ENCODE peak calls at places on chromosomes 2 and 18, in four cellular contexts. U is A549, T is GM12878, I is HepG2. J is an unnamed sample.

GRCh38 chr2:69278366-69278765 is 108.7 kb downstream of the GFPT1 start:
- ATAC-seq in U (no peak), T (no peak), I (no peak), J (no peak)

GRCh38 chr2:215791481-215791937 is 221.8 kb downstream of the MREG start:
- ATAC-seq in U (no peak), T (no peak), I (peak; percentile 42), J (no peak)

GRCh38 chr2:203446071-203446481 is 89.0 kb downstream of the RAPH1 start:
- ATAC-seq in U (no peak), T (no peak), I (peak; percentile 60), J (no peak)

GRCh38 chr18:65788373-65788772 is 37.6 kb downstream of the CDH7 start:
- ATAC-seq in U (peak; percentile 85), T (peak; percentile 43), I (peak; percentile 95), J (no peak)

GRCh38 chr2:174573621-174574081 is 24.0 kb downstream of the WIPF1 start:
- ATAC-seq in U (no peak), T (no peak), I (peak; percentile 50), J (no peak)

GRCh38 chr2:101717041-101717817 is 19.7 kb downstream of the MAP4K4 start:
- ATAC-seq in U (no peak), T (peak; percentile 84), I (no peak), J (no peak)

GRCh38 chr18:78947291-78947690 is 32.3 kb upstream of the SALL3 start:
- ATAC-seq in U (no peak), T (no peak), I (no peak), J (no peak)

GRCh38 chr2:176518823-176519222 is 249.6 kb downstream of the MTX2 start:
- ATAC-seq in U (peak; percentile 34), T (peak; percentile 39), I (no peak), J (peak; percentile 78)

GRCh38 chr18:62981566-62981965 is 266.2 kb downstream of the PHLPP1 start:
- ATAC-seq in U (no peak), T (no peak), I (no peak), J (no peak)

GRCh38 chr2:203584784-203585183 is 49.7 kb upstream of the RAPH1 start:
- ATAC-seq in U (no peak), T (peak; percentile 23), I (peak; percentile 55), J (no peak)

GRCh38 chr2:111221701-111222100 is 101.0 kb downstream of the BCL2L11 start:
- ATAC-seq in U (no peak), T (no peak), I (no peak), J (no peak)

GRCh38 chr2:219175928-219176817 is 552 bp downstream of the CNPPD1 start:
- ATAC-seq in U (peak; percentile 54), T (peak; percentile 79), I (peak; percentile 61), J (peak; percentile 29)

GRCh38 chr2:236052926-236053846 is 115.0 kb downstream of the GBX2 start:
- ATAC-seq in U (no peak), T (no peak), I (no peak), J (no peak)

GRCh38 chr2:72993147-72993546 is 75.8 kb downstream of the EMX1 start:
- ATAC-seq in U (peak; percentile 33), T (peak; percentile 89), I (peak; percentile 67), J (peak; percentile 26)

GRCh38 chr2:222693837-222694236 is 22.4 kb downstream of the MOGAT1 start:
- ATAC-seq in U (peak; percentile 82), T (peak; percentile 66), I (peak; percentile 84), J (no peak)

GRCh38 chr2:46663614-46664013 is 184.2 kb downstream of the TMEM247 start:
- ATAC-seq in U (no peak), T (no peak), I (no peak), J (no peak)

GRCh38 chr2:96201338-96201737 is 7.3 kb downstream of the STARD7 start:
- ATAC-seq in U (no peak), T (no peak), I (no peak), J (no peak)

GRCh38 chr18:49639643-49640361 is 77.9 kb downstream of the LIPG start:
- ATAC-seq in U (no peak), T (no peak), I (peak; percentile 48), J (peak; percentile 13)

GRCh38 chr2:224572338-224572737 is 12.8 kb downstream of the CUL3 start:
- ATAC-seq in U (no peak), T (no peak), I (no peak), J (no peak)

GRCh38 chr2:36675579-36675978 is 20.9 kb upstream of the VIT start:
- ATAC-seq in U (no peak), T (no peak), I (no peak), J (no peak)

GRCh38 chr18:26722582-26722931 is 142.9 kb downstream of the AQP4 start:
- ATAC-seq in U (no peak), T (no peak), I (no peak), J (no peak)

GRCh38 chr2:173989886-173990744 is 24.9 kb upstream of the SP3 start:
- ATAC-seq in U (no peak), T (peak; percentile 38), I (no peak), J (no peak)

GRCh38 chr2:200681731-200682130 is 95.9 kb downstream of the AOX1 start:
- ATAC-seq in U (no peak), T (no peak), I (no peak), J (peak; percentile 28)

GRCh38 chr2:86703704-86704370 is 16.3 kb upstream of the RMND5A start:
- ATAC-seq in U (no peak), T (no peak), I (no peak), J (no peak)

GRCh38 chr18:58788971-58789797 is 75.5 kb upstream of the ZNF532 start:
- ATAC-seq in U (peak; percentile 36), T (no peak), I (no peak), J (peak; percentile 52)

GRCh38 chr2:113131343-113131933 is 4.0 kb downstream of the IL1RN start:
- ATAC-seq in U (no peak), T (no peak), I (no peak), J (no peak)

GRCh38 chr2:120805011-120805410 is 69.3 kb downstream of the GLI2 start:
- ATAC-seq in U (no peak), T (no peak), I (no peak), J (no peak)

GRCh38 chr18:58714821-58715220 is 43.6 kb downstream of the MALT1 start:
- ATAC-seq in U (no peak), T (no peak), I (no peak), J (no peak)

GRCh38 chr2:200252661-200253067 is 53.8 kb upstream of the SPATS2L start:
- ATAC-seq in U (no peak), T (no peak), I (peak; percentile 44), J (peak; percentile 41)

GRCh38 chr2:62940697-62941096 is 109.9 kb upstream of the OTX1 start:
- ATAC-seq in U (no peak), T (peak; percentile 39), I (no peak), J (no peak)

GRCh38 chr2:98191880-98192279 is 104.9 kb downstream of the VWA3B start:
- ATAC-seq in U (no peak), T (no peak), I (no peak), J (no peak)

GRCh38 chr2:130756041-130756720 is 841 bp downstream of the AMER3 start:
- ATAC-seq in U (peak; percentile 81), T (peak; percentile 72), I (peak; percentile 96), J (no peak)

GRCh38 chr2:178579006-178579405 is 98.7 kb downstream of the PLEKHA3 start:
- ATAC-seq in U (no peak), T (no peak), I (no peak), J (no peak)

GRCh38 chr2:37780097-37780676 is 108.7 kb upstream of the CDC42EP3 start:
- ATAC-seq in U (no peak), T (no peak), I (no peak), J (no peak)

GRCh38 chr2:12953596-12953995 is 236.9 kb downstream of the TRIB2 start:
- ATAC-seq in U (no peak), T (no peak), I (no peak), J (no peak)

GRCh38 chr2:172251231-172251630 is 148.5 kb upstream of the DLX2 start:
- ATAC-seq in U (no peak), T (no peak), I (no peak), J (no peak)

GRCh38 chr18:744824-745597 is 32.6 kb upstream of the ENOSF1 start:
- ATAC-seq in U (no peak), T (no peak), I (no peak), J (no peak)

GRCh38 chr18:24003903-24004640 is 10.5 kb upstream of the TTC39C start:
- ATAC-seq in U (no peak), T (peak; percentile 27), I (no peak), J (no peak)

GRCh38 chr18:36828630-36829361 is at the start of the genes KIAA1328 and TPGS2:
- ATAC-seq in U (peak; percentile 89), T (peak; percentile 96), I (peak; percentile 93), J (peak; percentile 96)
- TF ChIP-seq CTCF in U (peak; percentile 39), T (peak; percentile 57), I (peak; percentile 85), J (peak; percentile 31)

GRCh38 chr18:77129150-77129551 is 3.4 kb downstream of the MBP start:
- ATAC-seq in U (no peak), T (no peak), I (no peak), J (no peak)
- H3K4me3 ChIP-seq in U (no peak overlapping the region), T (peak overlapping the region; percentile 72), I (no peak overlapping the region), J (no peak overlapping the region)

GRCh38 chr18:73881396-73881795 is 266.2 kb downstream of the FBXO15 start:
- ATAC-seq in U (no peak), T (no peak), I (no peak), J (no peak)

GRCh38 chr18:73879771-73880170 is 267.9 kb downstream of the FBXO15 start:
- ATAC-seq in U (no peak), T (no peak), I (no peak), J (no peak)

GRCh38 chr18:73880387-73880786 is 267.2 kb downstream of the FBXO15 start:
- ATAC-seq in U (no peak), T (no peak), I (no peak), J (no peak)

GRCh38 chr18:73884868-73885267 is 262.8 kb downstream of the FBXO15 start:
- ATAC-seq in U (no peak), T (no peak), I (no peak), J (no peak)

GRCh38 chr18:73879328-73879727 is 268.3 kb downstream of the FBXO15 start:
- ATAC-seq in U (no peak), T (no peak), I (no peak), J (no peak)
- TF ChIP-seq EP300 in U (no peak), T (no peak), I (no peak), J (no peak)

GRCh38 chr2:160353166-160353565 is 140.4 kb downstream of the RBMS1 start:
- ATAC-seq in U (no peak), T (peak; percentile 53), I (peak; percentile 72), J (no peak)
- TF ChIP-seq CTCF in U (peak; percentile 50), T (peak; percentile 44), I (peak; percentile 42), J (no peak)

DNA sequence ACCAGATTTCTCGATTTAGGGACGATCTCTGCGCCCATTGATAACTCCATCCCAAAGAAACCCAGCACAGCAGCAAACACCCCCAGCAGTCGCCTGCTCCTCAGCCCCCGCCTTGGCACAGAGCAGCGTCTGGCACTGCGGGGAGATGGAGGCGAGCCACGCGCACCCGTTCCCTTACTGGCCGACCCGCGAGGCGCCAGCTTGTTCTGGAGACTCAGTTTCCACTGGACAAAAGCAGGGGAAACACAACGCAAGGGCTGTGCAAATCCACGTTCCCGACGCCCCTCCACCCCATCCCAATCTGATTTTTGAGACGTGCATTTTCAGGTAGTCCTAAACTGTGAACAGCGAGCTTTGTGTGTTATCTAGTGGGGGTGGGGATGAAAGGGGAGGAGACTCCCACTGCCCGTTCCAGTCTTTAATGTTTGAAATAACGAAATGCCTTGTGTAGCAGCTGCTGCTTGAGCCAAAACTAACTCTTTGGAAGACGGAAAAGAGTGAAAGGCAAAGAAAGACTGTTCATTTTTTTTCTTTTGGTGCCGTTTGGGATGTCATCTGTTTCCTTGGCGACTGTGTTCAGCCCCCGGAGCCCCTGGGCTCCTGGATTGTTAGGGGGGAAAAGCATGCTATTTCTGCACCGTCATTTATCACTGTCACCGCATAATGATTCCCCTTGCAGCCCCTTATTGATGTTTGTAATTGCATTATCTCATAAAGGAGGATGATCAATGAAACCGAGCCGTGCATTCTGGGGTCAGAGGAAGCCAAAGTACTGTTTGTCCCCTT is 143.3 kb downstream of the MEIS1 start:
- ATAC-seq in U (no peak), T (no peak), I (no peak), J (no peak)
- H3K4me3 ChIP-seq in U (peak overlapping the region; percentile 52), T (no peak overlapping the region), I (no peak overlapping the region), J (peak overlapping the region; percentile 59)

J was measured in gastroesophageal sphincter.